ENCODE peak calls at places on chromosomes 6 and 20, in four cellular contexts. Q is IMR-90, O is upper lobe of left lung, G is GM12864. M is an unnamed sample.

GRCh38 chr6:137159912-137160311 is 13.5 kb downstream of the IL22RA2 start:
- DNase-seq in G (no peak), O (no peak), Q (no peak), M (no peak)

GRCh38 chr6:40848038-40848437 is 191.0 kb downstream of the UNC5CL start:
- DNase-seq in Q (peak; percentile 16), G (no peak), O (no peak), M (no peak)

GRCh38 chr6:6230286-6230685 is 90.2 kb downstream of the F13A1 start:
- DNase-seq in Q (no peak), G (no peak), O (no peak), M (no peak)

GRCh38 chr6:101401792-101402617 is 8.5 kb downstream of the GRIK2 start:
- DNase-seq in Q (peak; percentile 46), G (no peak), O (no peak), M (peak; percentile 43)

GRCh38 chr6:72755752-72756151 is 133.9 kb downstream of the KCNQ5 start:
- DNase-seq in O (no peak), Q (no peak), G (no peak), M (no peak)

GRCh38 chr20:1169224-1169623 is 15.6 kb downstream of the TMEM74B start:
- DNase-seq in Q (no peak), G (no peak), O (no peak), M (no peak)

GRCh38 chr6:129440691-129441090 is 269.3 kb downstream of the ARHGAP18 start:
- DNase-seq in G (no peak), Q (peak; percentile 20), O (no peak), M (no peak)

GRCh38 chr20:24736131-24736843 is 212.8 kb upstream of the CST7 start:
- DNase-seq in O (no peak), G (no peak), Q (peak; percentile 29), M (no peak)

GRCh38 chr6:26299286-26300042 is 65.5 kb upstream of the BTN3A2 start:
- DNase-seq in O (no peak), G (no peak), Q (no peak), M (no peak)

GRCh38 chr6:50699086-50699886 is 14.0 kb upstream of the TFAP2D start:
- DNase-seq in O (no peak), G (no peak), Q (no peak), M (no peak)

GRCh38 chr6:125956506-125957390 is at the start of gene HINT3:
- DNase-seq in Q (peak; percentile 98), O (peak; percentile 99), G (peak; percentile 95), M (peak; percentile 99)

GRCh38 chr6:21933351-21933750 is 339.8 kb downstream of the SOX4 start:
- DNase-seq in O (no peak), Q (no peak), G (no peak), M (no peak)

GRCh38 chr20:46959081-46959692 is 64.5 kb downstream of the EYA2 start:
- DNase-seq in G (no peak), Q (peak; percentile 99), O (no peak), M (no peak)

GRCh38 chr6:45661667-45662066 is 283.9 kb upstream of the SUPT3H start:
- DNase-seq in G (no peak), O (no peak), Q (peak; percentile 84), M (no peak)

GRCh38 chr6:98944598-98945011 is 3.1 kb downstream of the FBXL4 start:
- DNase-seq in O (no peak), G (no peak), Q (peak; percentile 72), M (no peak)

GRCh38 chr20:16477632-16478031 is 95.6 kb downstream of the KIF16B start:
- DNase-seq in G (no peak), O (no peak), Q (peak; percentile 30), M (no peak)

GRCh38 chr6:116265081-116265829 is 11.4 kb upstream of the TSPYL4 start:
- DNase-seq in Q (peak; percentile 23), O (no peak), G (no peak), M (no peak)

GRCh38 chr6:13205106-13205505 is 123.2 kb downstream of the TBC1D7 start:
- DNase-seq in Q (no peak), G (no peak), O (no peak), M (no peak)

GRCh38 chr20:31670371-31671228 is 32.9 kb downstream of the COX4I2 start:
- DNase-seq in Q (peak; percentile 75), O (peak; percentile 78), G (no peak), M (no peak)

GRCh38 chr6:170210026-170210390 is 80.9 kb downstream of the DLL1 start:
- DNase-seq in G (no peak), O (peak; percentile 12), Q (no peak), M (no peak)

GRCh38 chr20:8094845-8095244 is 37.2 kb upstream of the PLCB1 start:
- DNase-seq in O (no peak), Q (peak; percentile 56), G (no peak), M (no peak)

GRCh38 chr6:107235521-107235920 is 120.2 kb upstream of the BEND3 start:
- DNase-seq in Q (no peak), O (no peak), G (no peak), M (no peak)

GRCh38 chr20:58841539-58842264 is 9.0 kb downstream of the GNAS-AS1 start:
- DNase-seq in O (no peak), Q (no peak), G (no peak), M (no peak)

GRCh38 chr6:143698329-143698728 is 20.6 kb downstream of the PHACTR2 start:
- DNase-seq in G (no peak), Q (no peak), O (no peak), M (no peak)

GRCh38 chr6:95087394-95088097 is 489.8 kb upstream of the MANEA start:
- DNase-seq in G (no peak), Q (peak; percentile 94), O (no peak), M (no peak)

GRCh38 chr20:2631228-2631627 is 21.2 kb upstream of the NOP56 start:
- DNase-seq in G (no peak), O (no peak), Q (no peak), M (no peak)
- TF ChIP-seq CTCF in G (no peak), O (no peak), Q (no peak), M (no peak)

DNA sequence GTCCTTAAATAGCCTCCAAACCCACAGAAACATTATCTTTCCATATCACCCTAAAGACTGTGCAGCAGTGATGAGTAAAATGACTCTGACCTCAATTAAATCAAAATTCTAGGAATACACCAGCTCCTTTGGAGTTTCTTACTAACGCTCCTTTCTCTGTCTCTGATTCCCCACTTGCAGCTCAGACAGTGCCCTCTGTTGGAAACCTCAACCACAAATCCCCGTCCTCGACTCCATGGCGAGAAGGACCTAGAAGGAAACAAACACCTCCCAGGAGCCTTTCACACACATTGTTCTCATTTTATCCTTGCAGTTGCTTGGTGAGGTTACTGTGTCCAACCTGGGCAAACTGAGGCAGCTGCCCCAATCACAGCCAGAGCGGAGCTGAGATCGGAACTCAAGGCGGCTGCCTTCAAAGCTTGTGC is 17.7 kb upstream of the PARD6B start:
- DNase-seq in G (no peak), O (no peak), Q (peak; percentile 61), M (no peak)
- TF ChIP-seq CTCF in G (no peak), O (no peak), Q (peak; percentile 59), M (no peak)

GRCh38 chr6:32971581-32972352 is 3.4 kb downstream of the BRD2 start:
- DNase-seq in O (peak; percentile 100), G (peak; percentile 99), Q (peak; percentile 100), M (peak; percentile 100)
- TF ChIP-seq CTCF in O (peak; percentile 30), G (no peak), Q (no peak), M (no peak)

GRCh38 chr6:160160450-160160849 is 38.8 kb downstream of the SLC22A1 start:
- DNase-seq in O (peak; percentile 37), Q (peak; percentile 20), G (no peak), M (no peak)
- TF ChIP-seq CTCF in O (peak; percentile 28), Q (peak; percentile 25), G (no peak), M (no peak)

GRCh38 chr6:912871-913663 is 220.1 kb upstream of the EXOC2 start:
- DNase-seq in O (no peak), G (no peak), Q (peak; percentile 47), M (no peak)
- TF ChIP-seq CTCF in O (peak; percentile 39), G (peak; percentile 59), Q (peak; percentile 69), M (no peak)

DNA sequence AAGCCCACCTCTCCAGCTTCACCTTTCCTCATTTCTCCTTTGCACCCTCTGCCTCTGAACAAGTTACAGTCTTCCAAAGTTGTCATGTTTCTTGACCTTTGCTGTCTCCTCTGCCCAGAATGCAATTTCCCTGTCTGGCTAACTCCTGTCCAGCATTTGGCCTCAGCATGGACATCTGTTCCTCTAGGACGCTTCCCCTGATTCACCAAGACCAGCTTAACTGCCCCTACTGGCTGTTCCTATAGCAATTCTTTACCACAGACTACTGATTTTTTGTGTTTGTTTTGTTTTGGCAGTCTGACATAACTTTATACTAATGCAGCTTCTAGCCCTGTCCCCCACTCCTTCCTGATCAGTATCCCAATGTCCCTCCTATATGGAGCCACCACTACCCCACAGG is 13.4 kb downstream of the GNL1 start:
- DNase-seq in O (no peak), Q (peak; percentile 63), G (no peak), M (no peak)
- TF ChIP-seq CTCF in O (no peak), Q (peak; percentile 18), G (no peak), M (no peak)

GRCh38 chr20:36205026-36205425 is 31.3 kb upstream of the AAR2 start:
- DNase-seq in O (no peak), Q (no peak), G (no peak), M (no peak)
- TF ChIP-seq CTCF in O (no peak), Q (no peak), G (no peak), M (no peak)

GRCh38 chr20:9884061-9884460 is 45.2 kb upstream of the PAK5 start:
- DNase-seq in O (no peak), G (no peak), Q (no peak), M (no peak)
- TF ChIP-seq CTCF in O (no peak), G (peak; percentile 7), Q (no peak), M (no peak)